ENCODE peak calls at places on chromosomes 11 and 22, in nine cellular contexts. S is CD4-positive, alpha-beta memory T cell; K is HCT116; C is naive thymus-derived CD8-positive, alpha-beta T cell; N is stimulated activated CD4-positive, alpha-beta T cell treated with anti-CD3 and anti-CD28 coated beads, TNF-alpha, amount 100 ng/mL, for 4 hours; O is NCI-H1092; P is activated CD8-positive, alpha-beta memory T cell treated with anti-CD3 and anti-CD28 coated beads, Interleukin-2, amount 50 U/mL, for 48 hours; I is GM12864; F is substantia nigra. R is an unnamed sample.

GRCh38 chr11:76284161-76284560 is 77.9 kb upstream of the WNT11 start:
- DNase-seq in S (no peak), K (no peak), C (no peak), N (no peak), O (no peak), P (no peak), I (no peak), F (no peak), R (no peak)

GRCh38 chr22:37560682-37561208 is 465 bp downstream of the CDC42EP1 start:
- DNase-seq in S (no peak), K (no peak), C (no peak), N (no peak), O (no peak), P (no peak), I (no peak), F (no peak), R (no peak)

GRCh38 chr11:34316347-34317037 is 41.3 kb downstream of the ABTB2 start:
- DNase-seq in S (no peak), K (no peak), C (no peak), N (no peak), O (no peak), P (no peak), I (no peak), F (no peak), R (no peak)

GRCh38 chr11:113632981-113633380 is 73.1 kb downstream of the TMPRSS5 start:
- DNase-seq in S (no peak), K (no peak), C (no peak), N (no peak), O (no peak), P (no peak), I (no peak), F (no peak), R (no peak)

GRCh38 chr11:12101318-12101717 is 9.1 kb upstream of the MICAL2 start:
- DNase-seq in S (no peak), K (no peak), C (no peak), N (no peak), O (no peak), P (no peak), I (no peak), F (no peak), R (no peak)

GRCh38 chr11:128523616-128524015 is 63.7 kb downstream of the ETS1 start:
- DNase-seq in S (no peak), K (no peak), C (no peak), N (no peak), O (no peak), P (no peak), I (no peak), F (no peak), R (no peak)

GRCh38 chr11:126363706-126364245 is 8.3 kb downstream of the ST3GAL4 start:
- DNase-seq in S (no peak), K (no peak), C (no peak), N (no peak), O (no peak), P (no peak), I (no peak), F (peak; percentile 64), R (no peak)

GRCh38 chr11:74702383-74703007 is 28.7 kb downstream of the CHRDL2 start:
- DNase-seq in S (peak; percentile 35), K (peak; percentile 38), C (peak; percentile 56), N (peak; percentile 10), O (peak; percentile 26), P (peak; percentile 77), I (peak; percentile 8), F (peak; percentile 47), R (peak; percentile 34)